ENCODE peak calls at places on chromosome 14, in six cellular contexts. One of them, this sample, is unnamed.

GRCh38 chr14:22740020-22740419 is 26.5 kb upstream of the OXA1L start:
- DNase-seq in left colon: no peak
- DNase-seq in GM23338: no peak
- DNase-seq in NCI-H1417 treated with DMSO at 0.1 percent for 48 hours: no peak
- DNase-seq in activated CD8-positive, alpha-beta memory T cell treated with anti-CD3 and anti-CD28 coated beads, Interleukin-2, amount 50 U/mL, for 4 hours: no peak
- DNase-seq in dorsolateral prefrontal cortex: no peak
- DNase-seq in this sample: no peak

GRCh38 chr14:68033533-68033932 is 214.0 kb downstream of the RAD51B start:
- DNase-seq in left colon: no peak
- DNase-seq in GM23338: no peak
- DNase-seq in activated CD8-positive, alpha-beta memory T cell treated with anti-CD3 and anti-CD28 coated beads, Interleukin-2, amount 50 U/mL, for 4 hours: no peak
- DNase-seq in NCI-H1417 treated with DMSO at 0.1 percent for 48 hours: no peak
- DNase-seq in dorsolateral prefrontal cortex: no peak
- DNase-seq in this sample: no peak

GRCh38 chr14:101104485-101104884 is 201.0 kb upstream of the RTL1 start:
- DNase-seq in NCI-H1417 treated with DMSO at 0.1 percent for 48 hours: no peak
- DNase-seq in left colon: no peak
- DNase-seq in dorsolateral prefrontal cortex: peak; percentile 11
- DNase-seq in GM23338: no peak
- DNase-seq in activated CD8-positive, alpha-beta memory T cell treated with anti-CD3 and anti-CD28 coated beads, Interleukin-2, amount 50 U/mL, for 4 hours: no peak
- DNase-seq in this sample: peak; percentile 6

GRCh38 chr14:24436355-24437019 is 6.1 kb downstream of the SDR39U1 start:
- DNase-seq in NCI-H1417 treated with DMSO at 0.1 percent for 48 hours: no peak
- DNase-seq in GM23338: peak; percentile 77
- DNase-seq in left colon: no peak
- DNase-seq in activated CD8-positive, alpha-beta memory T cell treated with anti-CD3 and anti-CD28 coated beads, Interleukin-2, amount 50 U/mL, for 4 hours: no peak
- DNase-seq in dorsolateral prefrontal cortex: no peak
- DNase-seq in this sample: peak; percentile 68

GRCh38 chr14:100474176-100474575 is 113.0 kb downstream of the BEGAIN start:
- DNase-seq in GM23338: no peak
- DNase-seq in dorsolateral prefrontal cortex: no peak
- DNase-seq in activated CD8-positive, alpha-beta memory T cell treated with anti-CD3 and anti-CD28 coated beads, Interleukin-2, amount 50 U/mL, for 4 hours: no peak
- DNase-seq in left colon: no peak
- DNase-seq in NCI-H1417 treated with DMSO at 0.1 percent for 48 hours: no peak
- DNase-seq in this sample: no peak

GRCh38 chr14:36973806-36974442 is 198.5 kb downstream of the SLC25A21 start:
- DNase-seq in NCI-H1417 treated with DMSO at 0.1 percent for 48 hours: no peak
- DNase-seq in activated CD8-positive, alpha-beta memory T cell treated with anti-CD3 and anti-CD28 coated beads, Interleukin-2, amount 50 U/mL, for 4 hours: no peak
- DNase-seq in dorsolateral prefrontal cortex: no peak
- DNase-seq in left colon: no peak
- DNase-seq in GM23338: no peak
- DNase-seq in this sample: no peak

GRCh38 chr14:99246536-99247083 is 25.4 kb downstream of the BCL11B start:
- DNase-seq in dorsolateral prefrontal cortex: no peak
- DNase-seq in NCI-H1417 treated with DMSO at 0.1 percent for 48 hours: no peak
- DNase-seq in GM23338: peak; percentile 73
- DNase-seq in activated CD8-positive, alpha-beta memory T cell treated with anti-CD3 and anti-CD28 coated beads, Interleukin-2, amount 50 U/mL, for 4 hours: no peak
- DNase-seq in left colon: no peak
- DNase-seq in this sample: no peak

GRCh38 chr14:64507376-64508156 is 3.0 kb downstream of the ZBTB1 start:
- DNase-seq in left colon: no peak
- DNase-seq in activated CD8-positive, alpha-beta memory T cell treated with anti-CD3 and anti-CD28 coated beads, Interleukin-2, amount 50 U/mL, for 4 hours: peak; percentile 39
- DNase-seq in GM23338: no peak
- DNase-seq in dorsolateral prefrontal cortex: no peak
- DNase-seq in NCI-H1417 treated with DMSO at 0.1 percent for 48 hours: no peak
- DNase-seq in this sample: no peak

GRCh38 chr14:86462193-86462592 is 932.2 kb downstream of the FLRT2 start:
- DNase-seq in activated CD8-positive, alpha-beta memory T cell treated with anti-CD3 and anti-CD28 coated beads, Interleukin-2, amount 50 U/mL, for 4 hours: no peak
- DNase-seq in dorsolateral prefrontal cortex: no peak
- DNase-seq in NCI-H1417 treated with DMSO at 0.1 percent for 48 hours: no peak
- DNase-seq in left colon: no peak
- DNase-seq in GM23338: peak; percentile 69
- DNase-seq in this sample: no peak

GRCh38 chr14:25150934-25151790 is 101.2 kb upstream of the STXBP6 start:
- DNase-seq in activated CD8-positive, alpha-beta memory T cell treated with anti-CD3 and anti-CD28 coated beads, Interleukin-2, amount 50 U/mL, for 4 hours: no peak
- DNase-seq in dorsolateral prefrontal cortex: no peak
- DNase-seq in GM23338: peak; percentile 82
- DNase-seq in left colon: no peak
- DNase-seq in NCI-H1417 treated with DMSO at 0.1 percent for 48 hours: peak; percentile 42
- DNase-seq in this sample: no peak

GRCh38 chr14:54310852-54311230 is 86.0 kb upstream of the CDKN3 start:
- DNase-seq in left colon: no peak
- DNase-seq in NCI-H1417 treated with DMSO at 0.1 percent for 48 hours: no peak
- DNase-seq in activated CD8-positive, alpha-beta memory T cell treated with anti-CD3 and anti-CD28 coated beads, Interleukin-2, amount 50 U/mL, for 4 hours: no peak
- DNase-seq in dorsolateral prefrontal cortex: no peak
- DNase-seq in GM23338: no peak
- DNase-seq in this sample: no peak

GRCh38 chr14:68986926-68987652 is 8.0 kb upstream of the ACTN1 start:
- DNase-seq in NCI-H1417 treated with DMSO at 0.1 percent for 48 hours: no peak
- DNase-seq in GM23338: no peak
- DNase-seq in activated CD8-positive, alpha-beta memory T cell treated with anti-CD3 and anti-CD28 coated beads, Interleukin-2, amount 50 U/mL, for 4 hours: no peak
- DNase-seq in dorsolateral prefrontal cortex: no peak
- DNase-seq in left colon: no peak
- DNase-seq in this sample: no peak

GRCh38 chr14:64215978-64216377 is 78.2 kb downstream of the ESR2 start:
- DNase-seq in activated CD8-positive, alpha-beta memory T cell treated with anti-CD3 and anti-CD28 coated beads, Interleukin-2, amount 50 U/mL, for 4 hours: no peak
- DNase-seq in left colon: no peak
- DNase-seq in GM23338: no peak
- DNase-seq in dorsolateral prefrontal cortex: no peak
- DNase-seq in NCI-H1417 treated with DMSO at 0.1 percent for 48 hours: no peak
- DNase-seq in this sample: no peak

GRCh38 chr14:50714452-50715073 is 46.5 kb upstream of the SAV1 start:
- DNase-seq in NCI-H1417 treated with DMSO at 0.1 percent for 48 hours: no peak
- DNase-seq in dorsolateral prefrontal cortex: no peak
- DNase-seq in GM23338: peak; percentile 61
- DNase-seq in activated CD8-positive, alpha-beta memory T cell treated with anti-CD3 and anti-CD28 coated beads, Interleukin-2, amount 50 U/mL, for 4 hours: no peak
- DNase-seq in left colon: no peak
- DNase-seq in this sample: no peak

GRCh38 chr14:101821528-101821927 is 60.0 kb downstream of the PPP2R5C start:
- DNase-seq in left colon: no peak
- DNase-seq in dorsolateral prefrontal cortex: no peak
- DNase-seq in NCI-H1417 treated with DMSO at 0.1 percent for 48 hours: no peak
- DNase-seq in activated CD8-positive, alpha-beta memory T cell treated with anti-CD3 and anti-CD28 coated beads, Interleukin-2, amount 50 U/mL, for 4 hours: peak; percentile 47
- DNase-seq in GM23338: no peak
- DNase-seq in this sample: no peak

GRCh38 chr14:55129428-55130193 is 559 bp downstream of the LGALS3 start:
- DNase-seq in NCI-H1417 treated with DMSO at 0.1 percent for 48 hours: no peak
- DNase-seq in left colon: no peak
- DNase-seq in GM23338: peak; percentile 72
- DNase-seq in dorsolateral prefrontal cortex: no peak
- DNase-seq in activated CD8-positive, alpha-beta memory T cell treated with anti-CD3 and anti-CD28 coated beads, Interleukin-2, amount 50 U/mL, for 4 hours: peak; percentile 59
- DNase-seq in this sample: peak; percentile 71

GRCh38 chr14:75531660-75532317 is 9.5 kb downstream of the BATF start:
- DNase-seq in left colon: no peak
- DNase-seq in GM23338: no peak
- DNase-seq in activated CD8-positive, alpha-beta memory T cell treated with anti-CD3 and anti-CD28 coated beads, Interleukin-2, amount 50 U/mL, for 4 hours: no peak
- DNase-seq in NCI-H1417 treated with DMSO at 0.1 percent for 48 hours: no peak
- DNase-seq in dorsolateral prefrontal cortex: no peak
- DNase-seq in this sample: no peak

GRCh38 chr14:79708991-79709390 is 502.3 kb downstream of the DIO2 start:
- DNase-seq in NCI-H1417 treated with DMSO at 0.1 percent for 48 hours: no peak
- DNase-seq in GM23338: no peak
- DNase-seq in dorsolateral prefrontal cortex: no peak
- DNase-seq in left colon: no peak
- DNase-seq in activated CD8-positive, alpha-beta memory T cell treated with anti-CD3 and anti-CD28 coated beads, Interleukin-2, amount 50 U/mL, for 4 hours: no peak
- DNase-seq in this sample: no peak

GRCh38 chr14:55303646-55304277 is 32.5 kb downstream of the FBXO34 start:
- DNase-seq in activated CD8-positive, alpha-beta memory T cell treated with anti-CD3 and anti-CD28 coated beads, Interleukin-2, amount 50 U/mL, for 4 hours: no peak
- DNase-seq in NCI-H1417 treated with DMSO at 0.1 percent for 48 hours: no peak
- DNase-seq in dorsolateral prefrontal cortex: no peak
- DNase-seq in left colon: no peak
- DNase-seq in GM23338: no peak
- DNase-seq in this sample: no peak

GRCh38 chr14:33899723-33900341 is 51.0 kb downstream of the EGLN3 start:
- DNase-seq in left colon: no peak
- DNase-seq in NCI-H1417 treated with DMSO at 0.1 percent for 48 hours: no peak
- DNase-seq in dorsolateral prefrontal cortex: no peak
- DNase-seq in GM23338: no peak
- DNase-seq in activated CD8-positive, alpha-beta memory T cell treated with anti-CD3 and anti-CD28 coated beads, Interleukin-2, amount 50 U/mL, for 4 hours: no peak
- DNase-seq in this sample: no peak

GRCh38 chr14:90536511-90537191 is 139.8 kb downstream of the CALM1 start:
- DNase-seq in left colon: no peak
- DNase-seq in NCI-H1417 treated with DMSO at 0.1 percent for 48 hours: no peak
- DNase-seq in dorsolateral prefrontal cortex: no peak
- DNase-seq in activated CD8-positive, alpha-beta memory T cell treated with anti-CD3 and anti-CD28 coated beads, Interleukin-2, amount 50 U/mL, for 4 hours: no peak
- DNase-seq in GM23338: no peak
- DNase-seq in this sample: no peak

GRCh38 chr14:106665814-106666213 is 1139.4 kb downstream of the TMEM121 start:
- DNase-seq in NCI-H1417 treated with DMSO at 0.1 percent for 48 hours: no peak
- DNase-seq in left colon: no peak
- DNase-seq in activated CD8-positive, alpha-beta memory T cell treated with anti-CD3 and anti-CD28 coated beads, Interleukin-2, amount 50 U/mL, for 4 hours: peak; percentile 37
- DNase-seq in dorsolateral prefrontal cortex: no peak
- DNase-seq in GM23338: no peak
- DNase-seq in this sample: no peak

GRCh38 chr14:82003418-82003817 is 469.8 kb upstream of the SEL1L start:
- DNase-seq in activated CD8-positive, alpha-beta memory T cell treated with anti-CD3 and anti-CD28 coated beads, Interleukin-2, amount 50 U/mL, for 4 hours: no peak
- DNase-seq in left colon: no peak
- DNase-seq in dorsolateral prefrontal cortex: no peak
- DNase-seq in GM23338: no peak
- DNase-seq in NCI-H1417 treated with DMSO at 0.1 percent for 48 hours: no peak
- DNase-seq in this sample: no peak